ENCODE peak calls at places on chromosome 1, in four cellular contexts. X, O, M and C are unnamed samples.

GRCh38 chr1:64136749-64137568 is 66.5 kb upstream of the UBE2U start:
- DNase-seq in M (peak; percentile 86), O (peak; percentile 88), X (no peak), C (peak; percentile 16)

GRCh38 chr1:151606384-151606783 is 5.5 kb upstream of the SNX27 start:
- DNase-seq in O (no peak), X (no peak), M (no peak), C (no peak)

GRCh38 chr1:26067432-26067911 is at the start of gene TRIM63:
- DNase-seq in O (no peak), M (no peak), X (no peak), C (no peak)

GRCh38 chr1:22325531-22326371 is 125.9 kb upstream of the ZBTB40 start:
- DNase-seq in M (no peak), X (no peak), O (peak; percentile 47), C (no peak)

GRCh38 chr1:231724876-231725647 is 98.5 kb downstream of the DISC1 start:
- DNase-seq in O (no peak), X (no peak), M (no peak), C (peak; percentile 13)

GRCh38 chr1:12436817-12437599 is 181.0 kb downstream of the DHRS3 start:
- DNase-seq in M (no peak), O (no peak), X (no peak), C (no peak)

GRCh38 chr1:183090386-183091006 is 67.3 kb downstream of the LAMC1 start:
- DNase-seq in O (peak; percentile 94), M (peak; percentile 72), X (no peak), C (no peak)

GRCh38 chr1:78297828-78298227 is 192.9 kb upstream of the PTGFR start:
- DNase-seq in O (no peak), X (no peak), M (no peak), C (no peak)

GRCh38 chr1:50969611-50970507 is at the start of gene CDKN2C:
- DNase-seq in X (no peak), O (peak; percentile 91), M (peak; percentile 90), C (peak; percentile 26)
- TF ChIP-seq POLR2A in X (no peak), O (peak; percentile 46), M (no peak), C (peak; percentile 65)

GRCh38 chr1:58983633-58984301 is 199.9 kb upstream of the JUN start:
- DNase-seq in X (no peak), O (no peak), M (no peak), C (no peak)
- TF ChIP-seq POLR2AphosphoS5 in X (no peak), O (no peak), M (no peak), C (no peak)

GRCh38 chr1:167157101-167157500 is 63.2 kb downstream of the STYXL2 start:
- DNase-seq in O (no peak), X (no peak), M (no peak), C (no peak)
- TF ChIP-seq POLR2A in O (no peak), X (no peak), M (no peak), C (no peak)

GRCh38 chr1:15326691-15327530 is 79.9 kb downstream of the FHAD1 start:
- DNase-seq in O (no peak), X (peak; percentile 59), M (no peak), C (no peak)
- TF ChIP-seq POLR2AphosphoS5 in O (no peak), X (no peak), M (no peak), C (no peak)

GRCh38 chr1:84254703-84255238 is 46.7 kb upstream of the SAMD13 start:
- DNase-seq in M (no peak), O (no peak), X (no peak), C (no peak)
- TF ChIP-seq POLR2A in M (no peak), O (no peak), X (no peak), C (no peak)